ENCODE peak calls at places on chromosomes 12 and 14, in ten cellular contexts. One of them, this sample, is unnamed.
A peak's percentile ranks its signal among the peaks of the same experiment; 100 is the strongest.

GRCh38 chr12:19461986-19462385 is 22.7 kb downstream of the AEBP2 start:
- DNase-seq in lower lobe of right lung: no peak
- DNase-seq in tibial artery: no peak
- DNase-seq in cardiac muscle cell: no peak
- DNase-seq in ascending aorta: no peak
- DNase-seq in colonic mucosa: no peak
- DNase-seq in hepatocyte: no peak
- DNase-seq in astrocyte: no peak
- DNase-seq in CD8-positive, alpha-beta T cell: no peak
- DNase-seq in CD4-positive, CD25-positive, alpha-beta regulatory T cell: peak; percentile 35
- DNase-seq in this sample: no peak

GRCh38 chr14:79658224-79658623 is 553.1 kb downstream of the DIO2 start:
- DNase-seq in lower lobe of right lung: no peak
- DNase-seq in astrocyte: no peak
- DNase-seq in CD8-positive, alpha-beta T cell: no peak
- DNase-seq in CD4-positive, CD25-positive, alpha-beta regulatory T cell: no peak
- DNase-seq in cardiac muscle cell: no peak
- DNase-seq in ascending aorta: no peak
- DNase-seq in tibial artery: no peak
- DNase-seq in hepatocyte: no peak
- DNase-seq in colonic mucosa: no peak
- DNase-seq in this sample: no peak

GRCh38 chr14:69263364-69263763 is 3.4 kb downstream of the GALNT16 start:
- DNase-seq in astrocyte: peak; percentile 89
- DNase-seq in CD8-positive, alpha-beta T cell: no peak
- DNase-seq in lower lobe of right lung: no peak
- DNase-seq in CD4-positive, CD25-positive, alpha-beta regulatory T cell: no peak
- DNase-seq in cardiac muscle cell: peak; percentile 90
- DNase-seq in tibial artery: peak; percentile 95
- DNase-seq in ascending aorta: peak; percentile 93
- DNase-seq in hepatocyte: no peak
- DNase-seq in colonic mucosa: no peak
- DNase-seq in this sample: peak; percentile 34

GRCh38 chr12:32504626-32505025 is 105.3 kb downstream of the FGD4 start:
- DNase-seq in astrocyte: no peak
- DNase-seq in colonic mucosa: no peak
- DNase-seq in ascending aorta: no peak
- DNase-seq in cardiac muscle cell: no peak
- DNase-seq in hepatocyte: no peak
- DNase-seq in CD4-positive, CD25-positive, alpha-beta regulatory T cell: no peak
- DNase-seq in tibial artery: no peak
- DNase-seq in CD8-positive, alpha-beta T cell: no peak
- DNase-seq in lower lobe of right lung: no peak
- DNase-seq in this sample: no peak

GRCh38 chr14:100528962-100529560 is 58.2 kb downstream of the BEGAIN start:
- DNase-seq in tibial artery: peak; percentile 56
- DNase-seq in CD4-positive, CD25-positive, alpha-beta regulatory T cell: no peak
- DNase-seq in ascending aorta: no peak
- DNase-seq in CD8-positive, alpha-beta T cell: no peak
- DNase-seq in astrocyte: no peak
- DNase-seq in hepatocyte: peak; percentile 3
- DNase-seq in lower lobe of right lung: peak; percentile 37
- DNase-seq in colonic mucosa: no peak
- DNase-seq in cardiac muscle cell: no peak
- DNase-seq in this sample: no peak

GRCh38 chr12:55687746-55688145 is 20.0 kb downstream of the ITGA7 start:
- DNase-seq in ascending aorta: no peak
- DNase-seq in cardiac muscle cell: no peak
- DNase-seq in colonic mucosa: no peak
- DNase-seq in CD4-positive, CD25-positive, alpha-beta regulatory T cell: no peak
- DNase-seq in tibial artery: peak; percentile 41
- DNase-seq in hepatocyte: no peak
- DNase-seq in astrocyte: no peak
- DNase-seq in lower lobe of right lung: no peak
- DNase-seq in CD8-positive, alpha-beta T cell: no peak
- DNase-seq in this sample: no peak

GRCh38 chr14:54782803-54783659 is 119.6 kb downstream of the GCH1 start:
- DNase-seq in colonic mucosa: no peak
- DNase-seq in CD8-positive, alpha-beta T cell: no peak
- DNase-seq in lower lobe of right lung: peak; percentile 66
- DNase-seq in tibial artery: no peak
- DNase-seq in ascending aorta: peak; percentile 73
- DNase-seq in astrocyte: no peak
- DNase-seq in hepatocyte: no peak
- DNase-seq in CD4-positive, CD25-positive, alpha-beta regulatory T cell: no peak
- DNase-seq in cardiac muscle cell: no peak
- DNase-seq in this sample: no peak

GRCh38 chr12:5945071-5946008 is at the start of gene ANO2:
- DNase-seq in astrocyte: no peak
- DNase-seq in tibial artery: no peak
- DNase-seq in colonic mucosa: no peak
- DNase-seq in ascending aorta: no peak
- DNase-seq in lower lobe of right lung: no peak
- DNase-seq in CD4-positive, CD25-positive, alpha-beta regulatory T cell: no peak
- DNase-seq in hepatocyte: peak; percentile 73
- DNase-seq in CD8-positive, alpha-beta T cell: no peak
- DNase-seq in cardiac muscle cell: peak; percentile 25
- DNase-seq in this sample: peak; percentile 30

GRCh38 chr14:65936342-65936741 is 523.8 kb downstream of the FUT8 start:
- DNase-seq in colonic mucosa: no peak
- DNase-seq in cardiac muscle cell: no peak
- DNase-seq in CD8-positive, alpha-beta T cell: no peak
- DNase-seq in lower lobe of right lung: no peak
- DNase-seq in tibial artery: no peak
- DNase-seq in hepatocyte: no peak
- DNase-seq in astrocyte: no peak
- DNase-seq in ascending aorta: no peak
- DNase-seq in CD4-positive, CD25-positive, alpha-beta regulatory T cell: no peak
- DNase-seq in this sample: no peak

GRCh38 chr12:112488257-112488926 is 69.6 kb downstream of the PTPN11 start:
- DNase-seq in CD8-positive, alpha-beta T cell: no peak
- DNase-seq in CD4-positive, CD25-positive, alpha-beta regulatory T cell: no peak
- DNase-seq in hepatocyte: no peak
- DNase-seq in tibial artery: no peak
- DNase-seq in astrocyte: no peak
- DNase-seq in cardiac muscle cell: no peak
- DNase-seq in colonic mucosa: no peak
- DNase-seq in lower lobe of right lung: no peak
- DNase-seq in ascending aorta: no peak
- DNase-seq in this sample: no peak

GRCh38 chr14:81366884-81367283 is 33.2 kb downstream of the STON2 start:
- DNase-seq in tibial artery: no peak
- DNase-seq in hepatocyte: no peak
- DNase-seq in CD8-positive, alpha-beta T cell: no peak
- DNase-seq in colonic mucosa: no peak
- DNase-seq in ascending aorta: no peak
- DNase-seq in astrocyte: no peak
- DNase-seq in lower lobe of right lung: no peak
- DNase-seq in CD4-positive, CD25-positive, alpha-beta regulatory T cell: no peak
- DNase-seq in cardiac muscle cell: no peak
- DNase-seq in this sample: no peak

GRCh38 chr14:63764103-63764502 is 36.2 kb upstream of the SGPP1 start:
- DNase-seq in hepatocyte: no peak
- DNase-seq in lower lobe of right lung: no peak
- DNase-seq in CD4-positive, CD25-positive, alpha-beta regulatory T cell: no peak
- DNase-seq in tibial artery: no peak
- DNase-seq in ascending aorta: no peak
- DNase-seq in astrocyte: no peak
- DNase-seq in colonic mucosa: no peak
- DNase-seq in CD8-positive, alpha-beta T cell: no peak
- DNase-seq in cardiac muscle cell: no peak
- DNase-seq in this sample: peak; percentile 55

GRCh38 chr12:58529897-58530296 is 390.4 kb downstream of the LRIG3 start:
- DNase-seq in CD4-positive, CD25-positive, alpha-beta regulatory T cell: no peak
- DNase-seq in astrocyte: peak; percentile 98
- DNase-seq in lower lobe of right lung: no peak
- DNase-seq in tibial artery: no peak
- DNase-seq in ascending aorta: no peak
- DNase-seq in CD8-positive, alpha-beta T cell: no peak
- DNase-seq in cardiac muscle cell: peak; percentile 92
- DNase-seq in hepatocyte: peak; percentile 15
- DNase-seq in colonic mucosa: no peak
- DNase-seq in this sample: no peak

GRCh38 chr12:119225454-119225853 is 46.7 kb downstream of the HSPB8 start:
- DNase-seq in tibial artery: no peak
- DNase-seq in colonic mucosa: no peak
- DNase-seq in cardiac muscle cell: no peak
- DNase-seq in CD4-positive, CD25-positive, alpha-beta regulatory T cell: no peak
- DNase-seq in CD8-positive, alpha-beta T cell: no peak
- DNase-seq in ascending aorta: no peak
- DNase-seq in hepatocyte: no peak
- DNase-seq in lower lobe of right lung: no peak
- DNase-seq in astrocyte: no peak
- DNase-seq in this sample: no peak

DNA sequence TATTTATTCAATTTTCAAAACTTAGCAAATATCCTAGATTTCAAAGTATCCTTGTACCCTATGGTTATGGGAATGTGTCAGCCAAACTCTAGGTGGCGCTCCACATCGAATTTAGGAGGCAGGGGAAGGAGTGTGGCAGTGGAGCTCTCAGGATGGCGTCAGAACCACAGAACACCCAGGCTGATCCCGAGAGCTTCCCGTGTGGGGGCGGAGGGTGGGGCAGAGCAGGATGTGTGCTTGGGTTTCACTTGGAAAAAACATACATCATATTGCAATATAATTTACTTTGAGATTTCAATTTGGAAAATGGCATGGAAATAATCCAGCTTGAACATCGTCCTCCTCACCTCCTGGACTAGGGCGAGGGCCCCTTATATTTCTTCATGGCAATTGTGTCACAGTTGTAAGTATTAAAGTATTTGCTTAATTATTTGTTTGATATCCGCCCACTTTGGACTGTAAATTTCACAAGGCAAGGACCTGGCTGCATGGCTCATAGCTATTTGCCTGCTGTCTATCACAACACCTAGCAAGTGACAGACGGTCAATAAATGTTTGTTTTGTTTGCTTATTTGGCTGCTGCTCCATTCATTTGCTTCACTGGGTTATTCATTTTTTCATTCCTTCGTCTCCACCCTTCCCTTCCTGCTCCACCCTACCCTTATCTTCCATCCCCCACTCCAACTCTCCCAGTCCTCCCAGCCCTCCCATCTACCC is 221.5 kb upstream of the HMGA2 start:
- DNase-seq in CD4-positive, CD25-positive, alpha-beta regulatory T cell: peak; percentile 20
- DNase-seq in cardiac muscle cell: peak; percentile 96
- DNase-seq in tibial artery: peak; percentile 84
- DNase-seq in CD8-positive, alpha-beta T cell: no peak
- DNase-seq in colonic mucosa: peak; percentile 87
- DNase-seq in ascending aorta: peak; percentile 82
- DNase-seq in lower lobe of right lung: peak; percentile 73
- DNase-seq in hepatocyte: peak; percentile 89
- DNase-seq in astrocyte: peak; percentile 88
- DNase-seq in this sample: peak; percentile 88
- H3K4me1 ChIP-seq in CD4-positive, CD25-positive, alpha-beta regulatory T cell: no peaks in the 10 kb centered on the region
- H3K4me1 ChIP-seq in cardiac muscle cell: peaks cover 23% of the 10 kb centered on the region
- H3K4me1 ChIP-seq in tibial artery: peaks cover 14% of the 10 kb centered on the region
- H3K4me1 ChIP-seq in CD8-positive, alpha-beta T cell: no peaks in the 10 kb centered on the region
- H3K4me1 ChIP-seq in colonic mucosa: peaks cover 7% of the 10 kb centered on the region
- H3K4me1 ChIP-seq in ascending aorta: peaks cover 3% of the 10 kb centered on the region
- H3K4me1 ChIP-seq in lower lobe of right lung: peaks cover 24% of the 10 kb centered on the region
- H3K4me1 ChIP-seq in hepatocyte: peaks cover 15% of the 10 kb centered on the region
- H3K4me1 ChIP-seq in astrocyte: peaks cover 26% of the 10 kb centered on the region
- H3K4me1 ChIP-seq in this sample: peaks cover 25% of the 10 kb centered on the region

GRCh38 chr14:26867171-26867757 is 269.4 kb upstream of the NOVA1 start:
- DNase-seq in cardiac muscle cell: no peak
- DNase-seq in CD8-positive, alpha-beta T cell: no peak
- DNase-seq in tibial artery: no peak
- DNase-seq in astrocyte: peak; percentile 50
- DNase-seq in colonic mucosa: no peak
- DNase-seq in hepatocyte: peak; percentile 29
- DNase-seq in lower lobe of right lung: no peak
- DNase-seq in ascending aorta: no peak
- DNase-seq in CD4-positive, CD25-positive, alpha-beta regulatory T cell: no peak
- DNase-seq in this sample: peak; percentile 3
- H3K4me1 ChIP-seq in cardiac muscle cell: no peaks in the 10 kb centered on the region
- H3K4me1 ChIP-seq in CD8-positive, alpha-beta T cell: no peaks in the 10 kb centered on the region
- H3K4me1 ChIP-seq in tibial artery: no peaks in the 10 kb centered on the region
- H3K4me1 ChIP-seq in astrocyte: peaks cover 4% of the 10 kb centered on the region
- H3K4me1 ChIP-seq in colonic mucosa: no peaks in the 10 kb centered on the region
- H3K4me1 ChIP-seq in hepatocyte: no peaks in the 10 kb centered on the region
- H3K4me1 ChIP-seq in lower lobe of right lung: no peaks in the 10 kb centered on the region
- H3K4me1 ChIP-seq in ascending aorta: no peaks in the 10 kb centered on the region
- H3K4me1 ChIP-seq in CD4-positive, CD25-positive, alpha-beta regulatory T cell: no peaks in the 10 kb centered on the region
- H3K4me1 ChIP-seq in this sample: no peaks in the 10 kb centered on the region

GRCh38 chr12:68779280-68779679 is 28.7 kb upstream of the MDM2 start:
- DNase-seq in tibial artery: no peak
- DNase-seq in colonic mucosa: no peak
- DNase-seq in ascending aorta: no peak
- DNase-seq in hepatocyte: no peak
- DNase-seq in cardiac muscle cell: no peak
- DNase-seq in lower lobe of right lung: no peak
- DNase-seq in astrocyte: no peak
- DNase-seq in CD8-positive, alpha-beta T cell: no peak
- DNase-seq in CD4-positive, CD25-positive, alpha-beta regulatory T cell: no peak
- DNase-seq in this sample: no peak
- H3K4me1 ChIP-seq in tibial artery: no peaks in the 10 kb centered on the region
- H3K4me1 ChIP-seq in colonic mucosa: no peaks in the 10 kb centered on the region
- H3K4me1 ChIP-seq in ascending aorta: no peaks in the 10 kb centered on the region
- H3K4me1 ChIP-seq in hepatocyte: no peaks in the 10 kb centered on the region
- H3K4me1 ChIP-seq in cardiac muscle cell: peaks cover 13% of the 10 kb centered on the region
- H3K4me1 ChIP-seq in lower lobe of right lung: no peaks in the 10 kb centered on the region
- H3K4me1 ChIP-seq in astrocyte: no peaks in the 10 kb centered on the region
- H3K4me1 ChIP-seq in CD8-positive, alpha-beta T cell: no peaks in the 10 kb centered on the region
- H3K4me1 ChIP-seq in CD4-positive, CD25-positive, alpha-beta regulatory T cell: no peaks in the 10 kb centered on the region
- H3K4me1 ChIP-seq in this sample: peaks cover 22% of the 10 kb centered on the region

GRCh38 chr14:61502459-61503093 is 181.2 kb downstream of the PRKCH start:
- DNase-seq in ascending aorta: no peak
- DNase-seq in cardiac muscle cell: peak; percentile 54
- DNase-seq in colonic mucosa: no peak
- DNase-seq in CD8-positive, alpha-beta T cell: no peak
- DNase-seq in astrocyte: peak; percentile 61
- DNase-seq in hepatocyte: no peak
- DNase-seq in tibial artery: no peak
- DNase-seq in CD4-positive, CD25-positive, alpha-beta regulatory T cell: no peak
- DNase-seq in lower lobe of right lung: no peak
- DNase-seq in this sample: no peak

GRCh38 chr14:61501714-61502458 is 180.5 kb downstream of the PRKCH start:
- DNase-seq in cardiac muscle cell: no peak
- DNase-seq in lower lobe of right lung: no peak
- DNase-seq in colonic mucosa: no peak
- DNase-seq in CD8-positive, alpha-beta T cell: no peak
- DNase-seq in tibial artery: no peak
- DNase-seq in ascending aorta: no peak
- DNase-seq in hepatocyte: no peak
- DNase-seq in CD4-positive, CD25-positive, alpha-beta regulatory T cell: no peak
- DNase-seq in astrocyte: no peak
- DNase-seq in this sample: no peak

GRCh38 chr14:61498811-61499210 is 177.4 kb downstream of the PRKCH start:
- DNase-seq in lower lobe of right lung: no peak
- DNase-seq in tibial artery: no peak
- DNase-seq in astrocyte: no peak
- DNase-seq in cardiac muscle cell: peak; percentile 94
- DNase-seq in colonic mucosa: no peak
- DNase-seq in CD8-positive, alpha-beta T cell: no peak
- DNase-seq in ascending aorta: no peak
- DNase-seq in hepatocyte: no peak
- DNase-seq in CD4-positive, CD25-positive, alpha-beta regulatory T cell: no peak
- DNase-seq in this sample: no peak

GRCh38 chr14:61498303-61498702 is 176.9 kb downstream of the PRKCH start:
- DNase-seq in lower lobe of right lung: no peak
- DNase-seq in CD4-positive, CD25-positive, alpha-beta regulatory T cell: no peak
- DNase-seq in astrocyte: peak; percentile 76
- DNase-seq in CD8-positive, alpha-beta T cell: no peak
- DNase-seq in hepatocyte: no peak
- DNase-seq in cardiac muscle cell: peak; percentile 71
- DNase-seq in ascending aorta: no peak
- DNase-seq in colonic mucosa: no peak
- DNase-seq in tibial artery: no peak
- DNase-seq in this sample: no peak

GRCh38 chr14:61500046-61500445 is 178.7 kb downstream of the PRKCH start:
- DNase-seq in tibial artery: no peak
- DNase-seq in cardiac muscle cell: no peak
- DNase-seq in ascending aorta: no peak
- DNase-seq in astrocyte: no peak
- DNase-seq in CD8-positive, alpha-beta T cell: no peak
- DNase-seq in hepatocyte: no peak
- DNase-seq in lower lobe of right lung: no peak
- DNase-seq in CD4-positive, CD25-positive, alpha-beta regulatory T cell: no peak
- DNase-seq in colonic mucosa: no peak
- DNase-seq in this sample: no peak
- H3K4me1 ChIP-seq in tibial artery: peaks cover 12% of the 10 kb centered on the region
- H3K4me1 ChIP-seq in cardiac muscle cell: peaks cover 6% of the 10 kb centered on the region
- H3K4me1 ChIP-seq in ascending aorta: peaks cover 14% of the 10 kb centered on the region
- H3K4me1 ChIP-seq in astrocyte: peaks cover 23% of the 10 kb centered on the region
- H3K4me1 ChIP-seq in CD8-positive, alpha-beta T cell: peaks cover 69% of the 10 kb centered on the region
- H3K4me1 ChIP-seq in hepatocyte: no peaks in the 10 kb centered on the region
- H3K4me1 ChIP-seq in lower lobe of right lung: peaks cover 43% of the 10 kb centered on the region
- H3K4me1 ChIP-seq in CD4-positive, CD25-positive, alpha-beta regulatory T cell: peaks cover 43% of the 10 kb centered on the region
- H3K4me1 ChIP-seq in colonic mucosa: no peaks in the 10 kb centered on the region
- H3K4me1 ChIP-seq in this sample: no peaks in the 10 kb centered on the region

This sample was measured in SJCRH30.